ENCODE peak calls at places on chromosomes 2 and 18, in eight cellular contexts. R is neural progenitor cell, A is T-cell, O is Right ventricle myocardium superior, Y is dorsolateral prefrontal cortex, X is CD14-positive monocyte, H is NCI-H1048, N is HEK293T. G is an unnamed sample.

GRCh38 chr18:136433-136832 is 21.9 kb upstream of the USP14 start:
- DNase-seq in R (no peak), A (peak; percentile 38), O (no peak), Y (no peak), X (no peak), H (no peak), N (no peak), G (no peak)

GRCh38 chr2:219448099-219448775 is 13.6 kb downstream of the SPEG start:
- DNase-seq in R (peak; percentile 56), A (no peak), O (peak; percentile 22), Y (no peak), X (no peak), H (no peak), N (no peak), G (no peak)

GRCh38 chr2:101831351-101831865 is 133.9 kb downstream of the MAP4K4 start:
- DNase-seq in R (peak; percentile 66), A (peak; percentile 44), O (peak; percentile 76), Y (peak; percentile 62), X (peak; percentile 50), H (no peak), N (peak; percentile 60), G (no peak)

GRCh38 chr2:170141865-170142264 is 36.1 kb upstream of the MYO3B start:
- DNase-seq in R (no peak), A (no peak), O (no peak), Y (no peak), X (no peak), H (no peak), N (no peak), G (no peak)

GRCh38 chr2:65071499-65072180 is 15.4 kb downstream of the CEP68 start:
- DNase-seq in R (no peak), A (no peak), O (no peak), Y (no peak), X (no peak), H (no peak), N (peak; percentile 34), G (no peak)

GRCh38 chr18:10748641-10749040 is 222.8 kb downstream of the NAPG start:
- DNase-seq in R (no peak), A (no peak), O (no peak), Y (no peak), X (no peak), H (no peak), N (no peak), G (no peak)

GRCh38 chr18:60978338-60978737 is 354.9 kb upstream of the CDH20 start:
- DNase-seq in R (no peak), A (no peak), O (no peak), Y (no peak), X (no peak), H (no peak), N (no peak), G (no peak)

GRCh38 chr2:6692061-6692460 is 173.6 kb downstream of the CMPK2 start:
- DNase-seq in R (no peak), A (no peak), O (no peak), Y (no peak), X (no peak), H (no peak), N (no peak), G (peak; percentile 60)

GRCh38 chr18:48709371-48709770 is 170.5 kb downstream of the CTIF start:
- DNase-seq in R (peak; percentile 54), A (no peak), O (peak; percentile 51), Y (no peak), X (no peak), H (no peak), N (no peak), G (no peak)

GRCh38 chr2:173415663-173416469 is 61.2 kb downstream of the CDCA7 start:
- DNase-seq in R (peak; percentile 86), A (no peak), O (no peak), Y (no peak), X (no peak), H (no peak), N (no peak), G (no peak)

GRCh38 chr2:208407667-208408066 is 1.1 kb downstream of the PTH2R start:
- DNase-seq in R (peak; percentile 43), A (no peak), O (no peak), Y (no peak), X (no peak), H (no peak), N (peak; percentile 36), G (no peak)

GRCh38 chr2:50449306-50449705 is 582.6 kb downstream of the NRXN1 start:
- DNase-seq in R (no peak), A (no peak), O (no peak), Y (no peak), X (no peak), H (no peak), N (no peak), G (no peak)

GRCh38 chr2:159459279-159459678 is 157.1 kb downstream of the BAZ2B start:
- DNase-seq in R (no peak), A (no peak), O (no peak), Y (no peak), X (no peak), H (no peak), N (no peak), G (no peak)

GRCh38 chr18:58201728-58202405 is 157.8 kb downstream of the NEDD4L start:
- DNase-seq in R (no peak), A (no peak), O (no peak), Y (no peak), X (no peak), H (no peak), N (no peak), G (peak; percentile 97)

GRCh38 chr2:222756951-222757645 is 85.6 kb downstream of the MOGAT1 start:
- DNase-seq in R (no peak), A (no peak), O (no peak), Y (no peak), X (no peak), H (no peak), N (no peak), G (no peak)

GRCh38 chr2:239943571-239943970 is 81.6 kb downstream of the NDUFA10 start:
- DNase-seq in R (no peak), A (no peak), O (peak; percentile 19), Y (no peak), X (no peak), H (no peak), N (no peak), G (no peak)

GRCh38 chr18:54958711-54959625 is at the start of gene CCDC68:
- DNase-seq in R (peak; percentile 53), A (no peak), O (peak; percentile 69), Y (no peak), X (no peak), H (no peak), N (peak; percentile 56), G (no peak)

GRCh38 chr2:19933351-19933981 is 31.7 kb upstream of the TTC32 start:
- DNase-seq in R (no peak), A (no peak), O (no peak), Y (no peak), X (no peak), H (no peak), N (peak; percentile 8), G (peak; percentile 68)

GRCh38 chr2:48600204-48600813 is 17.3 kb upstream of the GTF2A1L start:
- DNase-seq in R (peak; percentile 54), A (no peak), O (no peak), Y (no peak), X (no peak), H (no peak), N (peak; percentile 28), G (peak; percentile 52)

GRCh38 chr2:189522435-189523151 is 58.0 kb downstream of the SLC40A1 start:
- DNase-seq in R (no peak), A (no peak), O (no peak), Y (no peak), X (no peak), H (no peak), N (no peak), G (peak; percentile 20)